ENCODE peak calls at places on chromosome 7, in ten cellular contexts. D, T, V, Y, B, O, M, R, A and C are unnamed samples. For H3K4me1, the result is how much of the 10 kb centered on the place peaks cover.

GRCh38 chr7:129574487-129574886 is 37.0 kb upstream of the NRF1 start:
- DNase-seq in D (no peak), T (peak), V (no peak), Y (no peak), B (peak), O (no peak), M (peak), R (no peak), A (peak), C (no peak)

GRCh38 chr7:10731253-10731773 is 242.4 kb upstream of the PHF14 start:
- DNase-seq in D (no peak), T (no peak), V (no peak), Y (no peak), B (no peak), O (no peak), M (no peak), R (no peak), A (no peak), C (no peak)

GRCh38 chr7:6642239-6642839 is 5.2 kb downstream of the ZNF316 start:
- DNase-seq in D (no peak), T (no peak), V (no peak), Y (no peak), B (no peak), O (no peak), M (no peak), R (no peak), A (no peak), C (no peak)

GRCh38 chr7:128108129-128108528 is 76.9 kb upstream of the LRRC4 start:
- DNase-seq in D (no peak), T (no peak), V (no peak), Y (no peak), B (no peak), O (no peak), M (no peak), R (no peak), A (no peak), C (no peak)

GRCh38 chr7:93117327-93117726 is 452 bp downstream of the SAMD9 start:
- DNase-seq in D (no peak), T (no peak), V (no peak), Y (no peak), B (no peak), O (no peak), M (no peak), R (no peak), A (no peak), C (no peak)

GRCh38 chr7:39504963-39505362 is 61.2 kb upstream of the YAE1 start:
- DNase-seq in D (no peak), T (peak), V (no peak), Y (no peak), B (peak), O (no peak), M (peak), R (no peak), A (peak), C (no peak)

GRCh38 chr7:134625571-134625970 is 21.1 kb upstream of the BPGM start:
- DNase-seq in D (no peak), T (no peak), V (no peak), Y (no peak), B (peak), O (no peak), M (no peak), R (no peak), A (no peak), C (no peak)

GRCh38 chr7:1558841-1559625 is 3.0 kb upstream of the TMEM184A start:
- DNase-seq in D (peak), T (no peak), V (no peak), Y (no peak), B (no peak), O (no peak), M (no peak), R (no peak), A (no peak), C (no peak)

GRCh38 chr7:27051451-27051850 is 44.3 kb downstream of the HOXA1 start:
- DNase-seq in D (no peak), T (no peak), V (no peak), Y (no peak), B (peak), O (no peak), M (no peak), R (no peak), A (no peak), C (no peak)

GRCh38 chr7:81161459-81162075 is 242.7 kb upstream of the SEMA3C start:
- DNase-seq in D (no peak), T (peak), V (no peak), Y (no peak), B (peak), O (no peak), M (peak), R (no peak), A (no peak), C (no peak)

GRCh38 chr7:105654994-105655900 is 74.0 kb upstream of the EFCAB10 start:
- DNase-seq in D (peak), T (no peak), V (no peak), Y (no peak), B (peak), O (no peak), M (no peak), R (no peak), A (peak), C (peak)

GRCh38 chr7:105654095-105654686 is 72.9 kb upstream of the EFCAB10 start:
- DNase-seq in D (no peak), T (no peak), V (no peak), Y (no peak), B (no peak), O (no peak), M (no peak), R (no peak), A (no peak), C (no peak)

GRCh38 chr7:105653441-105654005 is 72.2 kb upstream of the EFCAB10 start:
- DNase-seq in D (no peak), T (no peak), V (no peak), Y (no peak), B (no peak), O (no peak), M (no peak), R (no peak), A (no peak), C (no peak)

GRCh38 chr7:105656922-105657521 is 75.7 kb upstream of the EFCAB10 start:
- DNase-seq in D (peak), T (no peak), V (peak), Y (peak), B (peak), O (no peak), M (peak), R (peak), A (no peak), C (no peak)

DNA sequence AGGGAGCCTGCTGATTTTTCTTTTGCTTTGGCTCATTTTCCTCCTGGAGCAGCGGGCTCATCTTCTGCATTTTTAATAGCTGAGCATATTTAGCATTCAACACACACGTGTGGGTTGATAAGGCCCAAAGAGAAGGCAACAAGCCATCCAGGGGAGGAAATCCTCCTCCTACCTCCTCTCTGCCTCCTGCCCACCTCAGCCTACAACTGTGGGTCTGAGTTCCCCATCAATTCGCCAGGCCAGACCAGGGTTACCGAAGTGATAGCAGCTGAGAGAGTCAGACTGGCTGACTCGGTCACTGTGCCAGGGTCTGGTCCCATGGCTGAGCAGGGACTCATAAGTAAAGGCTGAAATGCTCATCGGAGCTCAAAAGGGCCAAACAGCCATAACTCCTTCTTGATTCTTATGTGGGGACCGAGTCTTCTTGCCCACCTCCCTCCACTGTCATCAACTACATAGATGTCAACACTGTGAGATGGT is 74.6 kb upstream of the EFCAB10 start:
- DNase-seq in D (no peak), T (no peak), V (no peak), Y (no peak), B (no peak), O (no peak), M (no peak), R (no peak), A (no peak), C (no peak)
- H3K27ac ChIP-seq in D (no peak), T (no peak), V (no peak), Y (no peak), B (no peak), O (no peak), M (no peak), R (no peak), A (no peak), C (no peak)

DNA sequence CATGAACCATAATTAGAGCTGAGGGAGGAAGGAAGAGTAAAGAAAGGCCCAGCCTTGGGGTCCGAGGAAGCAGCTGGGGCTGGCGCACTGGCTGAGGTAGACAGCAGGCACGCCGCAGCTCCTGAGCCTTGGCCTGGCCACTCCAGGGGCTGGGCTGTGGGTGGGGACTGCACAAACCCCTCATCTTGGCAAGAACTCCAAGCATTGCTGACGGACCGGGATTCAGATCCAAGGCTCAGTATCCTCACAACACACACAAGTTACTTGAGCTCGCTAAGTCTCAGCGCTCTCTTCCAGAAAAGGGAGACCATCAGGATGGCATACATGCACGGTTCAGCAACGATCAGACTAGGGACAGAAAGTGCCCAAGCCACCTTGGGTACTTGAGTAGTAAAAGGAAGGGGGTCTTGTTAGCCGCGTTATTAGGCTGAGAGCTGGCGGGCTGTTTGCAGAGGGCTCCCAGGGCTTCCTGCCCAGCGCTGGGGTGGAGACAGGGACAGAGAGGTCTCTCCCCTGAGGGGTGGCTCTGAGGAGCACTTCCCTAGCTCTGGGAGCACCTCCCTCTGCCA is 4.5 kb downstream of the TNS3 start:
- DNase-seq in D (no peak), T (no peak), V (no peak), Y (no peak), B (peak), O (no peak), M (no peak), R (no peak), A (peak), C (peak)
- H3K4me1 ChIP-seq in D (under half), T (under half), V (under half), Y (under half), B (half or more), O (under half), M (half or more), R (under half), A (half or more), C (half or more)

GRCh38 chr7:50684702-50685074 is 98.0 kb downstream of the GRB10 start:
- DNase-seq in D (no peak), T (no peak), V (no peak), Y (no peak), B (no peak), O (no peak), M (no peak), R (no peak), A (no peak), C (no peak)

GRCh38 chr7:50685445-50686070 is 97.1 kb downstream of the GRB10 start:
- DNase-seq in D (no peak), T (no peak), V (no peak), Y (no peak), B (no peak), O (no peak), M (no peak), R (no peak), A (no peak), C (no peak)

GRCh38 chr7:50687575-50688261 is 95.0 kb downstream of the GRB10 start:
- DNase-seq in D (no peak), T (no peak), V (no peak), Y (no peak), B (peak), O (no peak), M (no peak), R (no peak), A (no peak), C (no peak)

GRCh38 chr7:50684011-50684701 is 98.5 kb downstream of the GRB10 start:
- DNase-seq in D (no peak), T (no peak), V (no peak), Y (no peak), B (no peak), O (no peak), M (no peak), R (no peak), A (no peak), C (no peak)

GRCh38 chr7:50687096-50687495 is 95.6 kb downstream of the GRB10 start:
- DNase-seq in D (no peak), T (no peak), V (no peak), Y (no peak), B (no peak), O (no peak), M (no peak), R (no peak), A (no peak), C (no peak)
- H3K27ac ChIP-seq in D (peak), T (peak), V (no peak), Y (no peak), B (no peak), O (no peak), M (no peak), R (no peak), A (no peak), C (no peak)

GRCh38 chr7:25754333-25754732 is 397.7 kb upstream of the NFE2L3 start:
- DNase-seq in D (peak), T (peak), V (no peak), Y (no peak), B (no peak), O (no peak), M (no peak), R (no peak), A (no peak), C (no peak)
- H3K4me1 ChIP-seq in D (under half), T (half or more), V (under half), Y (under half), B (under half), O (under half), M (under half), R (under half), A (under half), C (under half)

GRCh38 chr7:87604264-87604663 is 3.6 kb upstream of the ABCB1 start:
- DNase-seq in D (no peak), T (no peak), V (no peak), Y (no peak), B (no peak), O (no peak), M (no peak), R (no peak), A (no peak), C (no peak)

GRCh38 chr7:87599336-87599735 is 1.3 kb downstream of the ABCB1 start:
- DNase-seq in D (peak), T (no peak), V (peak), Y (peak), B (no peak), O (no peak), M (no peak), R (no peak), A (no peak), C (no peak)

GRCh38 chr7:87596696-87597095 is 4.0 kb downstream of the ABCB1 start:
- DNase-seq in D (no peak), T (no peak), V (no peak), Y (no peak), B (no peak), O (no peak), M (no peak), R (no peak), A (no peak), C (no peak)

GRCh38 chr7:87598234-87599009 is 2.3 kb downstream of the ABCB1 start:
- DNase-seq in D (no peak), T (no peak), V (no peak), Y (no peak), B (no peak), O (no peak), M (no peak), R (no peak), A (no peak), C (no peak)

DNA sequence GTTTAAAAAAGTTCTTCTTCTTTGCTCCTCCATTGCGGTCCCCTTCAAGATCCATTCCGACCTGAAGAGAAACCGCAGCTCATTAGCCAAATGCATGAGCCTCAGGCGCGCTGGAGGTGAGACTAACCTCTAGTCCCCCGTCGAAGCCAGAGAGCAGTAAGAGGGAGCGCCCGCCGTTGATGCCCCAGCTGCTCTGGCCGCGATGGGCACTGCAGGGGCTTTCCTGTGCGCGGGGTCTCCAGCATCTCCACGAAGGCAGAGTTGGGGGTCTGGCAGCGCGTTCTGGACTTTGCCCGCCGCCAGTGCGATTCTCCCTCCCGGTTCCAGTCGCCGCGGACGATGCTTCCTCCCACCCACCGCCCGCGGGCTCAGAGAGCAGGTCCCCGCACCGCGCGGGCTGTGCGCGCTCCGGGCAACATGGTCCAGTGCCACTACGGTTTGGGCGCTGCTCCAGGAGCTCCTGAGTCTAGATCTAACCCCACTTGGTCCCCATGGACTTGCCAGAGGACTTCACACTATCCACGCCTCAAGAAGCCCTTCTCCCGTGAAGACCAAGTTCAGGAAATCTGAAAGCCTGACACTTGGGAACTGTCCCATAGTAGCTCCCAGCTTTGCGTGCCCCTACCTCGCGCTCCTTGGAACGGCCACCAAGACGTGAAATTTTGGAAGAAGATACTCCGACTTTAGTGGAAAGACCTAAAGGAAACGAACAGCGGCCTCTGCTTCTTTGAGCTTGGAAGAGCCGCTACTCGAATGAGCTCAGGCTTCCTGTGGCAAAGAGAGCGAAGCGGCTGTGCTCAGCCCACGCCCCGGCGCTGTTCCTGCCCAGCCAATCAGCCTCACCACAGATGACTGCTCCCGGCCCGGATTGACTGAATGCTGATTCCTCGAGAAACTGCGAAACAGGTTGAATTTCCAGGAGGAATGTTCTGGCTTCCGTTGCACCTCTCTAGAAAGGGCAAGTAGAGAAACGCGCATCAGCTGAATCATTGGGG is at the start of gene ABCB1:
- DNase-seq in D (peak), T (peak), V (peak), Y (peak), B (peak), O (peak), M (peak), R (no peak), A (peak), C (peak)
- H3K27ac ChIP-seq in D (peak), T (no peak), V (peak), Y (peak), B (no peak), O (no peak), M (no peak), R (no peak), A (peak), C (no peak)